ENCODE peak calls at places on chromosomes 13 and 19, in six cellular contexts. F is foreskin fibroblast; U is IMR-90; E is astrocyte of the spinal cord; K is SK-N-MC; B is CD4-positive, CD25-positive, alpha-beta regulatory T cell. H is an unnamed sample.

GRCh38 chr19:48879025-48879572 is 6.9 kb downstream of the PPP1R15A start:
- DNase-seq in F (no peak), U (no peak), E (no peak), K (no peak), B (no peak), H (no peak)

GRCh38 chr13:22402682-22403081 is 731.8 kb downstream of the FGF9 start:
- DNase-seq in F (no peak), U (no peak), E (no peak), K (no peak), B (no peak), H (no peak)

GRCh38 chr19:49361438-49362047 is 673 bp downstream of the TEAD2 start:
- DNase-seq in F (peak; percentile 85), U (peak; percentile 80), E (peak; percentile 89), K (peak; percentile 85), B (no peak), H (peak; percentile 90)

GRCh38 chr13:66405908-66406802 is 824.0 kb downstream of the PCDH9 start:
- DNase-seq in F (peak; percentile 56), U (peak; percentile 65), E (peak; percentile 86), K (no peak), B (no peak), H (peak; percentile 87)

GRCh38 chr19:11233073-11233472 is 6.3 kb upstream of the ANGPTL8 start:
- DNase-seq in F (no peak), U (no peak), E (no peak), K (no peak), B (no peak), H (no peak)

GRCh38 chr19:47315125-47315821 is 5.6 kb downstream of the C5AR1 start:
- DNase-seq in F (peak; percentile 96), U (peak; percentile 97), E (peak; percentile 91), K (no peak), B (no peak), H (peak; percentile 99)

GRCh38 chr13:95644611-95645052 is at the start of gene DZIP1:
- DNase-seq in F (peak; percentile 87), U (peak; percentile 83), E (peak; percentile 87), K (no peak), B (peak; percentile 28), H (peak; percentile 87)

GRCh38 chr19:47157455-47158321 is 27.1 kb downstream of the SAE1 start:
- DNase-seq in F (peak; percentile 74), U (peak; percentile 72), E (peak; percentile 74), K (no peak), B (peak; percentile 72), H (peak; percentile 51)

GRCh38 chr19:38304866-38305429 is 897 bp downstream of the C19orf33 start:
- DNase-seq in F (no peak), U (no peak), E (peak; percentile 61), K (no peak), B (no peak), H (peak; percentile 36)

GRCh38 chr13:51534075-51534817 is 50.0 kb upstream of the WDFY2 start:
- DNase-seq in F (no peak), U (no peak), E (no peak), K (no peak), B (peak; percentile 68), H (no peak)

GRCh38 chr13:95924389-95924994 is 128.7 kb downstream of the UGGT2 start:
- DNase-seq in F (peak; percentile 77), U (peak; percentile 86), E (peak; percentile 86), K (no peak), B (no peak), H (peak; percentile 77)

GRCh38 chr19:52734340-52734892 is 428 bp downstream of the ZNF611 start:
- DNase-seq in F (no peak), U (no peak), E (peak; percentile 6), K (no peak), B (no peak), H (no peak)

GRCh38 chr19:52734893-52735661 is at the start of gene ZNF611:
- DNase-seq in F (peak; percentile 91), U (peak; percentile 88), E (peak; percentile 96), K (peak; percentile 30), B (peak; percentile 98), H (peak; percentile 90)

GRCh38 chr19:52739576-52739975 is 4.7 kb upstream of the ZNF611 start:
- DNase-seq in F (no peak), U (no peak), E (no peak), K (no peak), B (no peak), H (no peak)

GRCh38 chr19:52735734-52736133 is 890 bp upstream of the ZNF611 start:
- DNase-seq in F (no peak), U (no peak), E (peak; percentile 31), K (no peak), B (peak; percentile 15), H (no peak)
- H3K4me3 ChIP-seq in F (no peak overlapping the region), U (no peak overlapping the region), E (no peak overlapping the region), K (no peak overlapping the region), B (no peak overlapping the region), H (no peak overlapping the region)

DNA sequence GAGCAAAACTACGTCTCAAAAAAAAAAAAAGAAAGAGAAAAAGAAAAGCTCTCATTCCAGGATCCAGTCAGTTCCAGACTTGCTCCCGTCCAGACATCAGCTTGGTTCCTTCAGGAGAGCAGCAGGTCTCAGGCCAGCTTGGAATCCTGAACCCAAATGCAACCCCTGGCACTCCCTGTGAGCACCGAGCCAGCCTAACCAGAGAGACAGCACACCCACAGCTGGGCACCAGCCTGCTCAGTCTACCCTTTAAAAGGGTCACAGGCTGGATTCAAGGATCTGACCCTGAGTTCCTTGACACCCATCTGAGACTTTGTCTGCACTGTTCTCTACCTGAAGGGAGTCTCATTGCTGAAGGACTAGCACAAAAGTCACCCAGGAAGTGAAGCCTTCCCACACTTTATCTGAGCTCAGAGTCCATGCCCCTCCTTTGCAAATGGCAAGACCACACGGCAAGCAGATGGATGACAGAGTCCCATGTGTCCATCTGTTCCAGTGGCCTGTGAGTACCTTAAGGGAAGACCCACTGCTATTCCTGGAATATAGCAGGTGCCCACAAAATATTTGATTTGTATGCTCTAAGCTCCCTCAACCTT is 1.4 kb downstream of the PEPD start:
- DNase-seq in F (no peak), U (no peak), E (no peak), K (no peak), B (no peak), H (no peak)
- H3K4me3 ChIP-seq in F (peak overlapping the region; percentile 79), U (no peak overlapping the region), E (no peak overlapping the region), K (no peak overlapping the region), B (no peak overlapping the region), H (no peak overlapping the region)

GRCh38 chr13:36297259-36297599 is 385 bp downstream of the CCDC169 start:
- DNase-seq in F (no peak), U (peak; percentile 25), E (peak; percentile 48), K (no peak), B (no peak), H (peak; percentile 55)

GRCh38 chr13:36294061-36294460 is 3.6 kb downstream of the CCDC169 start:
- DNase-seq in F (no peak), U (no peak), E (no peak), K (no peak), B (no peak), H (no peak)

GRCh38 chr13:36302289-36302688 is 4.7 kb upstream of the CCDC169 start:
- DNase-seq in F (no peak), U (no peak), E (no peak), K (no peak), B (no peak), H (no peak)

GRCh38 chr13:36297600-36298338 is at the start of gene CCDC169:
- DNase-seq in F (peak; percentile 64), U (peak; percentile 51), E (peak; percentile 70), K (no peak), B (peak; percentile 67), H (peak; percentile 67)

DNA sequence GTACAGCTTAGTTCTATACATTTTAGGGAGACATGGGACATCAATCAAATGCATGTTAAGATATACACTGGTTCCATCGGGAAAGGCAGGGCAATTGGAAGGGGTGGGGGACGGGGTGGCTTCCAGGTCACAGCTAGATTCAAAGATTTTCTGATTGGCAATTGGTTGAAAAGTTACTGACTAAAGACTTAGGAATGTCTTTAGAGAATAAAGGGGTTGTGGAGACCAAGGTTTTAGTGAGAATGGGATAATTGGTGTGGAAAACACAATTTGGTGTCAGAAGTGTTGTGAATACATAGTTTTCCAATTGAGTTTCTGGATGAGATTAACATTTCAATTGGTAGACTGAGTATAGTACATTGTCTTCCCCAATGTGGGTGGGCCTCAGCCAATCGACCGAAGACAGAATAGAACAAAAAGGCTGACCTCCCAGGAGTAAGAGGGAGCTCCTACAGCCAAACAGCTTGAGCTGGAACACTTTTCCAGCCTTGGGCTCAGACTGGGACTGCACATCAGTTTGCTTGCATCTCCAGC is 988 bp upstream of the CCDC169 start:
- DNase-seq in F (no peak), U (no peak), E (no peak), K (no peak), B (no peak), H (no peak)
- H3K4me3 ChIP-seq in F (peak overlapping the region; percentile 76), U (no peak overlapping the region), E (peak overlapping the region; percentile 71), K (peak overlapping the region; percentile 86), B (no peak overlapping the region), H (peak overlapping the region; percentile 82)

GRCh38 chr19:40281381-40282208 is 3.5 kb downstream of the AKT2 start:
- DNase-seq in F (no peak), U (no peak), E (no peak), K (no peak), B (no peak), H (no peak)
- H3K4me3 ChIP-seq in F (no peak overlapping the region), U (no peak overlapping the region), E (no peak overlapping the region), K (no peak overlapping the region), B (no peak overlapping the region), H (no peak overlapping the region)

GRCh38 chr19:8513687-8514504 is at the start of gene ZNF414:
- DNase-seq in F (peak; percentile 96), U (peak; percentile 95), E (peak; percentile 98), K (no peak), B (peak; percentile 96), H (peak; percentile 95)

GRCh38 chr19:8510589-8511115 is 3.3 kb downstream of the ZNF414 start:
- DNase-seq in F (no peak), U (no peak), E (no peak), K (no peak), B (no peak), H (no peak)

GRCh38 chr19:8512991-8513686 is 828 bp downstream of the ZNF414 start:
- DNase-seq in F (no peak), U (no peak), E (no peak), K (no peak), B (no peak), H (no peak)

GRCh38 chr19:8511573-8512101 is 2.3 kb downstream of the ZNF414 start:
- DNase-seq in F (no peak), U (no peak), E (no peak), K (no peak), B (no peak), H (no peak)

DNA sequence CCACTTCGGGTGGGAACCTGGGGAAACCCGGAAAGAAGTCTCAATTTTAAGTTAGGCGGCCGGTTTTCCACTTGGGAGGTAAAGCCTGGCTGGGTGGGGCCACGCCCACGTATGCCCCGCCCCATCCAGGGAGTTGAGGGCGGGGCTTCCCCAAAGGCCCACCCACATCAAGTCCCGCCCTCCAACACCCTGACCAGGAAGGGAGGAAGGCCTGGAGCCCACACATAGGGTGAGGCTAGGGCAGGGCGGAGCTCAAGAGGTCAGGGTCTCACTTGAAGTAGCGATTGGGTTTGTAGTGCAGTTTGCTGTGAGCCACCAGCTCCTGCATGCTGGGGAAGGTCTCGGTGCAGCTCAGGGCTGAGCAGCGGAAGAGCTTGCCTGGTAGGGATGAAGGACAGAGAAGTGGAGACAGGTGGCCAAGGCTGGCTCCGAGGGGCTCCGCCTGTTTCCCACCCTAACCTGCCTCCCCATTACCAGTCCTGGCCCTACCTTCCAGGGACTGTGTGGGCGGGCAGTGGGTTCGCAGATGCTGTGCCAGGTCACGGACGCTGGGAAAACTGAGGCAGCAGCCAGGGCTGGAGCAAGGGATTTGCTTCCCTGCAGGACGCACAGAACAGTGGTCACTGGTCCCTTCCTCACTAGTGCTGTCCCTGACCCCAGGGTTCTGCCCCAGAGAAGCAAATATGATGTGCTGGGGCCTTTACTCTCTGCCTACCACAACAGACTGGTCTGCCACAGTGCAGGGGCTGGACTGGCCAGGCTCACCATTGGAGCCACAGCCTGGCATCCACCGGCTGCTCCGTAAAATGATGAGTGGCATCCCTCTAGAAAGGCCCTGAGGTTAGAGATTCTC is 1.6 kb downstream of the ZNF414 start:
- DNase-seq in F (no peak), U (no peak), E (no peak), K (no peak), B (no peak), H (no peak)
- H3K4me3 ChIP-seq in F (no peak overlapping the region), U (no peak overlapping the region), E (no peak overlapping the region), K (peak overlapping the region; percentile 95), B (no peak overlapping the region), H (no peak overlapping the region)

H was measured in fibroblast of lung.